ENCODE peak calls at places on chromosomes 1 and 21, in five cellular contexts. W, A, N, U and X are unnamed samples.

GRCh38 chr1:94543893-94544635 is 2.5 kb upstream of the F3 start:
- DNase-seq in W (no peak), A (no peak), N (no peak), U (no peak), X (no peak)

GRCh38 chr1:17200756-17201155 is 4.2 kb upstream of the PADI1 start:
- DNase-seq in W (no peak), A (no peak), N (peak; percentile 18), U (no peak), X (no peak)

GRCh38 chr1:243642936-243643335 is 207.1 kb downstream of the AKT3 start:
- DNase-seq in W (no peak), A (no peak), N (no peak), U (no peak), X (no peak)

GRCh38 chr1:235883261-235883927 is 16.7 kb upstream of the LYST start:
- DNase-seq in W (peak; percentile 92), A (no peak), N (peak; percentile 86), U (peak; percentile 86), X (peak; percentile 81)

GRCh38 chr21:43803558-43804300 is 14.4 kb downstream of the RRP1 start:
- DNase-seq in W (no peak), A (peak; percentile 77), N (no peak), U (no peak), X (no peak)

GRCh38 chr1:153493343-153493960 is 33.0 kb upstream of the S100A7 start:
- DNase-seq in W (no peak), A (no peak), N (no peak), U (no peak), X (no peak)

GRCh38 chr1:238789916-238790667 is 596.3 kb upstream of the CHRM3 start:
- DNase-seq in W (no peak), A (no peak), N (no peak), U (no peak), X (no peak)

GRCh38 chr1:211676106-211676583 is 724 bp upstream of the NEK2 start:
- DNase-seq in W (no peak), A (no peak), N (no peak), U (no peak), X (no peak)

GRCh38 chr1:151924691-151925587 is 15.6 kb upstream of the THEM4 start:
- DNase-seq in W (no peak), A (no peak), N (no peak), U (no peak), X (no peak)

GRCh38 chr21:39251326-39251725 is 62.1 kb downstream of the BRWD1 start:
- DNase-seq in W (no peak), A (no peak), N (no peak), U (no peak), X (no peak)

DNA sequence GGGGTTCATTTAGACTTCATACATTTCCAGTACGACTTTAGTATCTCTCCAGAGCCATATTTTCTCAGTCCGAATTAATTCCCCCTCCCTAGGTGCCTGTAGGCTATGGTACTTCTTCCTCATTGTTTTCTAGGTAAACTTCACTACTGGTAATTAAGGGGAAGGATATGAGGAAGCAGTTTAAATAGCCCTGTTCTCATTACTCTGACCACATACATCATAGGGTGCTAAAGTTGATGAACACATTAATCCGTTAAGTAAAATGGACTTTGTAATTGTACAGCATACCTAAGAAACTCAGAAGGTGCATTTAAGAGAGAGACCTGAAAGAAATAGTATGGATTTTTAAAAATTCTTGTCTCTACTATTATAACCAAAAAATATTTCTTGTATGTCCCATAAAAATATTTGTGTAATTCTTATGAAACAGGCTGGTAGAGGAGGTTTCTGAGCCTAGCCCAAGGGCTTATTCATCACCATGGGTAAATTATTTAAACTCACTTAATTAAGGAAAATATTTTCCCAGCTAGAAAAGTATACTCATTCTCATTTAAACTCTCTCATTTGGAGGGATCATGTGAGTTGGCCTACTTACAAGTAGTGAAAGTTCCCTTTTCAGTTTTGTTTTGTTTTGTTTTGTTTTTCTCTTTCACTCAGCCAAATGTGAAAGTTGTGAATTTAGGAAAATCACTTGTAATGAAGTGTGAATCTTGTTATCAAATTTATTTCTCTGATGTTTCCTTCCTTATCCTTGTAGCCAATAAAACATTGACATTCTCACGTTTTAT is 2.0 kb downstream of the PRMT6 start:
- DNase-seq in W (no peak), A (no peak), N (no peak), U (no peak), X (no peak)
- H3K27ac ChIP-seq in W (no peak overlapping the region), A (no peak overlapping the region), N (no peak overlapping the region), U (peak overlapping the region; percentile 74), X (no peak overlapping the region)

GRCh38 chr1:221718391-221719277 is 23.3 kb downstream of the DUSP10 start:
- DNase-seq in W (no peak), A (no peak), N (no peak), U (no peak), X (no peak)

GRCh38 chr1:221715321-221716169 is 26.3 kb downstream of the DUSP10 start:
- DNase-seq in W (no peak), A (no peak), N (no peak), U (no peak), X (peak; percentile 48)

GRCh38 chr1:221719278-221719597 is 22.7 kb downstream of the DUSP10 start:
- DNase-seq in W (no peak), A (no peak), N (no peak), U (no peak), X (no peak)

GRCh38 chr1:221717491-221717865 is 24.4 kb downstream of the DUSP10 start:
- DNase-seq in W (no peak), A (no peak), N (no peak), U (no peak), X (no peak)

GRCh38 chr1:221716713-221717490 is 25.0 kb downstream of the DUSP10 start:
- DNase-seq in W (no peak), A (no peak), N (no peak), U (no peak), X (no peak)
- TF ChIP-seq POLR2AphosphoS5 in W (no peak), A (no peak), N (no peak), U (no peak), X (peak; percentile 32)

GRCh38 chr1:193654951-193655705 is 468.7 kb upstream of the B3GALT2 start:
- DNase-seq in W (no peak), A (no peak), N (no peak), U (no peak), X (no peak)
- H3K4me1 ChIP-seq in W (peaks cover 23% of the 10 kb centered on the region), A (no peaks in the 10 kb centered on the region), N (peaks cover 7% of the 10 kb centered on the region), U (no peaks in the 10 kb centered on the region), X (no peaks in the 10 kb centered on the region)

GRCh38 chr1:204077979-204078696 is 5.2 kb downstream of the SOX13 start:
- DNase-seq in W (peak; percentile 68), A (peak; percentile 51), N (peak; percentile 79), U (no peak), X (peak; percentile 84)
- H3K27ac ChIP-seq in W (peak overlapping the region; percentile 92), A (no peak overlapping the region), N (peak overlapping the region; percentile 91), U (peak overlapping the region; percentile 80), X (peak overlapping the region; percentile 98)

GRCh38 chr1:23177031-23177430 is 8.4 kb upstream of the LUZP1 start:
- DNase-seq in W (no peak), A (no peak), N (no peak), U (no peak), X (no peak)

GRCh38 chr1:23178414-23178813 is 9.8 kb upstream of the LUZP1 start:
- DNase-seq in W (no peak), A (no peak), N (no peak), U (no peak), X (no peak)

GRCh38 chr1:23174383-23175110 is 5.9 kb upstream of the LUZP1 start:
- DNase-seq in W (no peak), A (no peak), N (no peak), U (no peak), X (no peak)

GRCh38 chr1:23178931-23179330 is 10.3 kb upstream of the LUZP1 start:
- DNase-seq in W (no peak), A (no peak), N (no peak), U (no peak), X (no peak)

DNA sequence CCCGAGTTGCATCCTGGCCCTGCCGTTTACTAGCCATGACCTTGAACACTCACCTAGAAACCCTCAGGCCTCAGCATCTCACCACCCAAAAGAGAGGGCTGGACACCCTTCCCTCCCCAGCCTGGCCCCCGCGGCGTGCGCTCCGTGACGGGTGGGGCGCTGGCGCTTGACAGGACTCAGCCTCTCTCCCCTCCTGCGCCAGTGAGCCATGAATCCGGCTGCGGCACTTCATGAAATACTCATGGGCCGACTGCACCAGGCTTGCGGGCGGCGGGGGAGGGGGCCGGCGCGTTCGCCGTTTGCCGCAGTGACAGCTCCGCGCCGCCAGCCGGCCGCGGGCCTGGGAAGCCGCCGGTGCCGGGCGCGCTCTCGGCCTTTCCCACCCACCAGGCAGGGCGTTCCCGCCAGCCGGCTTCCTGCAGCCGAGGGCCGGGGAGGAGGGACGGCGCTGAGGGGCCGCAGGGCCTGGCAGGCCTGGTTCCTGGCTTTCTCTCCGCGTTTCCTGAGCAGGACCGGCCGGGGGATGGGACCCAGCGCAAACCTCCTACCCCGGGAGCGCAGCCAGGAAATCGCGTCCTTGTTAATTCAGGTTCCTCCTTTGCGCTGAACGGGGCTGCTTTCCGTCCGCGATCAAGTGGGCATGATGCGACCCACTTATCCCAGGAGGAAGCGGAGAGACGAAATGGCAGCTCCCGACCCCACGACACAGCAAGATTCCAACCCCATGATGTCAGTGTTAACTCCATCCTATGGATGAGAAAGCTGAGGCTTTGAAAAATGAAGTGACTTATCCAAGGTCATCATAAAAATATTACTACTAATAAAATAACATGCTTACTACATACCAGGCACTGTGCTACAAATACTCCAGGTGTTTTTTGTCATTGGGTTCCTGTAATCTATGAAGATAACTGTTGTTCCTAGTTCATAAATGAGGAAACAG is 9.1 kb upstream of the LUZP1 start:
- DNase-seq in W (peak; percentile 64), A (peak; percentile 94), N (peak; percentile 60), U (no peak), X (peak; percentile 64)
- TF ChIP-seq POLR2AphosphoS5 in W (peak; percentile 46), A (peak; percentile 84), N (peak; percentile 69), U (no peak), X (no peak)

DNA sequence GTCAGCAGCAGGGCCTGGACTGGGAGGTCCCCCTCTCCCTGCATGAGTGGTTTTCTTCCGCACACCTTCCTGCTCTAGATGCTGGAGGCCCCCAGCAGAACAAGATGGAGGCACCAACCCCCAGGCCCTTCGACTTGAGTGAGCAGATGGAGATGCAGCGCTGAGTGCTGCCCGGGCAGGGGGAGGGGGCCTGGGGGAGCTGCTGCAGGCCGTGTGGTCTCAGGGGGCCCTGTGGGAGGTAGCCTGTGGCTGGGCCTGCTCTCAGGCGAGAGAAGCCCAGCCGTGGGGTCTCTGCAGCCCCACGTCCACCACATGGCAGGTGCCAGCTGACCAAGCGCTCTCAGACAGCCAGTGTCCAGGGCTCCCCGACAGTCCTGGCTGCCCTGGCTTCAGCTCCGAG is 1.2 kb upstream of the FAAP20 start:
- DNase-seq in W (no peak), A (peak; percentile 81), N (no peak), U (no peak), X (no peak)
- H3K4me1 ChIP-seq in W (peaks cover 80% of the 10 kb centered on the region), A (peaks cover 23% of the 10 kb centered on the region), N (peaks cover 60% of the 10 kb centered on the region), U (peaks cover 37% of the 10 kb centered on the region), X (peaks cover 16% of the 10 kb centered on the region)